ENCODE peak calls at places on chromosomes 3 and 15, in four cellular contexts. T, Y, X and M are unnamed samples.

GRCh38 chr3:132002039-132002438 is 32.8 kb downstream of the CPNE4 start:
- DNase-seq in T (no peak), Y (no peak), X (no peak), M (no peak)

GRCh38 chr3:12046406-12046805 is 42.2 kb downstream of the SYN2 start:
- DNase-seq in T (no peak), Y (no peak), X (no peak), M (no peak)

GRCh38 chr3:72375237-72376154 is 472.7 kb downstream of the SHQ1 start:
- DNase-seq in T (no peak), Y (no peak), X (no peak), M (no peak)

GRCh38 chr15:42493694-42494093 is 1.7 kb upstream of the SNAP23 start:
- DNase-seq in T (no peak), Y (no peak), X (no peak), M (no peak)

GRCh38 chr3:81439088-81439487 is 322.4 kb downstream of the GBE1 start:
- DNase-seq in T (no peak), Y (no peak), X (no peak), M (no peak)

GRCh38 chr3:32254268-32254667 is 15.8 kb downstream of the CMTM8 start:
- DNase-seq in T (no peak), Y (no peak), X (no peak), M (no peak)

GRCh38 chr15:41561777-41562145 is 2.7 kb downstream of the TYRO3 start:
- DNase-seq in T (peak), Y (peak), X (peak), M (no peak)

GRCh38 chr3:197811343-197811742 is 20.3 kb downstream of the LRCH3 start:
- DNase-seq in T (no peak), Y (peak), X (no peak), M (peak)

GRCh38 chr3:141231923-141232861 is 567 bp downstream of the PXYLP1 start:
- DNase-seq in T (no peak), Y (peak), X (peak), M (no peak)

GRCh38 chr15:100631831-100632230 is 29.4 kb downstream of the ASB7 start:
- DNase-seq in T (no peak), Y (no peak), X (no peak), M (no peak)

GRCh38 chr3:123431658-123432323 is 17.1 kb downstream of the ADCY5 start:
- DNase-seq in T (no peak), Y (no peak), X (no peak), M (no peak)

DNA sequence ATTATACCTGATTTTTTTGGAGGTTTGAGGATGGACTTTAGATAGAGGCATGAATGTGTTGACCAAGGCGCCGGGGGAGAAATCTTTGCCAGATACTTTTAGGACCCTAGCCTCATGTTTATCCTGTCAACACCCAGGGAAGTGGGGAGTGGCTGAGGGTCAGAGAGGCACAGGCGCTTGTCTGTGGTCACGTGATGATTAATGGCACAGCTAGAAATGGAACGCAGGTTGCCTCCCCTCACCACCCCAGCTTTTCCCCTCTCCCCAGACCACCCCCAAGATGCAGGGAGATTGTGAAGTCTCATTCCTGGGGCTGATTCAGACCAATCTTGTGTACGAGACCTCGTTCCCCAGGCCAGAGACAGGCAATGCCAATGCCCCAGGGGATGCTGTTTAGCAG is 218.4 kb upstream of the LINGO1 start:
- DNase-seq in T (no peak), Y (no peak), X (peak), M (no peak)
- H3K27ac ChIP-seq in T (no peak), Y (no peak), X (no peak), M (no peak)

DNA sequence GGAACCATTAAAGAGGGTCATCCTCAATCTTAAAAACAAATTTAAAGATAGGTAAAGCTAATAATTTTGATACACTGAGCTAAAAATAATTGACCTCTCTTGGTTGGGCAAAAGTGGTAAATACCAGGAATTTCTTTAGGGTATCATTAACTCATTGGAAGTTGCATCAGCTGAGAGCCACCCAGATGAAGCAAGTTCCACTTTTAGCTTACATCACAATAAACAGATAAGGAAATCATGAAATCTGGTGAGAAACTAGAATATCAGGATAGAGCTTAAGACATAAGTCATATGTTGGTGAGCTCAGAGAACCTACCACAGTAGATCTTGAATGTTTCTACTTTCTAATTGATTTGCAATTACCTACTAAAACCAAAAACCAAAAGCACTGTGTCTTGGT is 97.4 kb upstream of the SLC2A2 start:
- DNase-seq in T (no peak), Y (no peak), X (no peak), M (no peak)
- H3K27ac ChIP-seq in T (no peak), Y (no peak), X (no peak), M (no peak)

DNA sequence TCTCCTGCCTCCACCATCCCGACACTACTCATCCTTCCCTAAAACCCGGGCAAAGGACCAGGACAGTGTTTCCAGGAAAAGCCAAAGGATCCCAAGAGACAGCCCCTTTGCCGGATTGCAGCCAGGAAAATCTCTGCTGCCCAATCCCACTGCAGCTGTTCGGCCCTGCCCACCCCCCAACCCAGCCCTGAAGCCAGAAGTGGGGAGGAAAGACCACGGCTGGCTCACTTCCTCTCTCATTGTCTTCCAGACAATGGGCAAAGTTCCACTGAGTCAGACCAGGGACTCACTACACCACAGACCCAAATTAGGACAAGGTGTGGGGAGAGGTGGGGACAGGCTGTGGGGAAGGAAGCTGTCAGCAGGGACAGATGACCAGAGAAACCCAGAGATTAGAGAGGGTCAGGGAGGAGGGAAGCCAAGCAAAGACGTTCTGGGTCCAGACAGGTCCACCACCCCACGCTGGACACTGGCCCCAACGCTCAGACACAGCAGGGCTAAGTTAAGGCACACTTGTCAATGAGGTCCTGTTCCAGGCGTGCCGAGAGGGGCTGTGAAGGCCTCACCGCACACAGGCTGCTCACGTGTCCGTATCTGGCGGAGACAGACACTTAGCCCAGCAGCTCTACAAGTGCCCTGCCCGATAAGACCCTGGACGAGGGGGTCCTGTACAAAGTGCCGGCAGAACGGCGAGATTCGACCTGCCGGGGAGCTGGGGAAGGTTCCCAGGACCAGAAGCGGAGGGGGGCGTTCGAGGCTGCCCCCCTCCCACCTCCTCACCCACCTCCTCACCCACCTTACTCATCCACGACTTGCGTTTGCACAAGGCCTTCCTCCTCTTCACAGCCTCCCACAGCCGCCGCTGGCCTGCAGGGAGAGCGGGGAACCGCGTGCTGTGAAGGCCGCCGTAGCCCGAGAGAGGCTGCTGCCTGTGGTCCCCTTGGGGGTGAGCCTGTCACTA is 21.9 kb downstream of the TNK2 start:
- DNase-seq in T (no peak), Y (no peak), X (no peak), M (no peak)
- H3K27ac ChIP-seq in T (no peak), Y (peak), X (no peak), M (no peak)

GRCh38 chr3:188947983-188948657 is 223.7 kb upstream of the TPRG1 start:
- DNase-seq in T (no peak), Y (peak), X (peak), M (peak)
- H3K27ac ChIP-seq in T (peak), Y (peak), X (peak), M (peak)

GRCh38 chr3:125145751-125146475 is 66.6 kb downstream of the SLC12A8 start:
- DNase-seq in T (no peak), Y (no peak), X (no peak), M (no peak)
- H3K27ac ChIP-seq in T (no peak), Y (no peak), X (no peak), M (peak)

GRCh38 chr3:13231781-13232515 is 158.7 kb upstream of the IQSEC1 start:
- DNase-seq in T (no peak), Y (no peak), X (no peak), M (no peak)
- H3K27ac ChIP-seq in T (no peak), Y (no peak), X (no peak), M (no peak)

DNA sequence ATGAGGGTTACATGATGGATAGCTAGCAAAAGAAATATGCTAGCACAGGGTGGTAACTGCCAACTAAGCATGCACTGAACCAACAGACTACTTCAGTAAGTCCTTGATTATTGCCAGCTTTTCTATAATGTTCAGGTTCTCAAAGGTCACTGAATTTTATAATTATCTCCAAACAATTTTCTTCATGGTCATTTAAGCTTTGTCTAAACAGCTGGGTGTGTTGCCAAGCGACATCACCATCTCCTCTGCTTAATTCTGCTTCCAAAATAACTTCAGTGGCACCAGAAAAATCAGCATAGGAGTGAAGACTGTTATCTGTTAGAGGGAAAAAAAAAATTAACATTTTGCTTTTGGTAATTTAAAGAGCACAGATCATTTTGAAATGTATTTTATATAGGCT is 54.6 kb upstream of the TOP2B start:
- DNase-seq in T (no peak), Y (no peak), X (no peak), M (no peak)
- H3K27ac ChIP-seq in T (no peak), Y (no peak), X (no peak), M (no peak)

GRCh38 chr3:184811999-184812844 is at the start of gene VPS8:
- DNase-seq in T (peak), Y (peak), X (peak), M (peak)

GRCh38 chr3:184811663-184811998 is 335 bp upstream of the VPS8 start:
- DNase-seq in T (no peak), Y (no peak), X (no peak), M (no peak)

GRCh38 chr3:184813357-184813756 is 1.4 kb downstream of the VPS8 start:
- DNase-seq in T (no peak), Y (no peak), X (no peak), M (no peak)

GRCh38 chr3:184814214-184814613 is 2.2 kb downstream of the VPS8 start:
- DNase-seq in T (no peak), Y (no peak), X (no peak), M (no peak)

GRCh38 chr3:184812845-184813157 is 835 bp downstream of the VPS8 start:
- DNase-seq in T (no peak), Y (no peak), X (no peak), M (no peak)
- H3K27ac ChIP-seq in T (no peak), Y (no peak), X (no peak), M (no peak)

DNA sequence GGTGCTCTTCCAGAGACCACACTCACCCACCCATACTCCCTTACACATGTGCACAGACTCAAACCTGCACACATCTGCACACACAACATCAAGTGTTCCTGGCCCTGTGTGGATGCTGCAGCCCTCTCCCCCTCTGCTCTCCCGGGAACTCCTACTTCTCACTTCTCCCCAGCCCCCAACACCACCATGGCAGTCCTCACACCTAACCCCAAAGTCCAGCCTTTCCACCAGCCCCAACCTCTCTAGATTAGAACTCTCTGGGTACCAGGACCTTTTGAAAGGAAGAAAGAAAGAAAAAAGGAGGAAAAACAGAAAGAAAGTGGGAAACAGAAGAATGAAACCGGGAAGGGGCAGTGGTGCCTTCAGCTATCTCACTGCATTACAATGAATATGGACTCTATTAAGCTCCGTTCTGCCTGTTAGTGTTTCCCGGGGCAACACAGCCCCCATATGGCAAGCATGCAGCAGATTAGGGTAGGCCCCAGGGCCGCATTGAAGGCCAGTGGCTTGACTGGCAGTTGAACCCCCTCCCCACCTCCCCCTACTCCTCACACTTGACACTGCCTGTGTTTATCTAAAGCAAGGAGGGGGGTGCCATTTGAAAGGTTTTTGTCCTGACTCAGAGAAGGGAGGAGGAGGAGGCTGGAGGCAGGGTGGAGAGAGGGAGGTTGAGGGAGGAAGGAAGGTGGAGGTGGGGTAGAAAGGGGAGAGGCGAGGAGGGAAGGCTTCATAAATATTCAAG is 30.1 kb downstream of the BOC start:
- DNase-seq in T (no peak), Y (peak), X (peak), M (no peak)
- H3K27ac ChIP-seq in T (no peak), Y (peak), X (no peak), M (peak)

DNA sequence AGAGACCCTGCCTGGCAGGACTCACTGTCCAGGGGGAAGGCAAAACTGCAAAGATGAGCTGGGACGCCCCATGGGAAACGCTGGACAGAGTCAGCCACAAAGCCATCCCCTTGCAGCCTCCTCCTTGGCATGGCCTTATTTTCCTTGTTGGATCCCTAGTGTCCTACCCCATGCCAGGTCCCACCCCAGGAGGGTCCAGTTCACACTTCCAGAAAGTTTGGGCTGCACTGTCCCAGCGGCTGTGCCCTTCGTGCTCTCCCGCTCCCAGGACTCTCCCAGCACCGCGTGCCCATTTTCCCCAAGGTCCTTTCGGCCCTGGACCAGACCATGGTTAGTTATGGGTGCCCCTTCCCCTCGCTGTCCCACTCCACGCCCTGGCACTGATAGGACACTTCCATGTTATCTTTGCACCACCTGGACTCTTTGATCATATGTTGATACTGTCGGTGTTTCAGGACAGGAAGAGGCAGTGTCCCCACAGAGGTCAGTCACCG is 5.8 kb upstream of the NRROS start:
- DNase-seq in T (no peak), Y (no peak), X (no peak), M (no peak)
- H3K27ac ChIP-seq in T (no peak), Y (no peak), X (no peak), M (peak)